ENCODE peak calls at places on chromosomes 11 and 22, in seven cellular contexts. One of them, this sample, is unnamed.

GRCh38 chr11:35014352-35014751 is 97.9 kb downstream of the PDHX start:
- DNase-seq in heart left ventricle: no peak
- DNase-seq in MM.1S: no peak
- DNase-seq in mucosa of descending colon: no peak
- DNase-seq in cardiac muscle cell: no peak
- DNase-seq in DND-41: no peak
- DNase-seq in esophagus squamous epithelium: no peak
- DNase-seq in this sample: peak

GRCh38 chr11:2399488-2400068 is 972 bp upstream of the TSSC4 start:
- DNase-seq in MM.1S: peak
- DNase-seq in cardiac muscle cell: no peak
- DNase-seq in esophagus squamous epithelium: no peak
- DNase-seq in heart left ventricle: no peak
- DNase-seq in mucosa of descending colon: no peak
- DNase-seq in DND-41: peak
- DNase-seq in this sample: peak

GRCh38 chr11:33329705-33330329 is 72.6 kb downstream of the HIPK3 start:
- DNase-seq in mucosa of descending colon: no peak
- DNase-seq in esophagus squamous epithelium: no peak
- DNase-seq in cardiac muscle cell: peak
- DNase-seq in MM.1S: peak
- DNase-seq in heart left ventricle: peak
- DNase-seq in DND-41: peak
- DNase-seq in this sample: peak

GRCh38 chr11:48037709-48038468 is 57.5 kb downstream of the PTPRJ start:
- DNase-seq in DND-41: no peak
- DNase-seq in MM.1S: no peak
- DNase-seq in cardiac muscle cell: no peak
- DNase-seq in mucosa of descending colon: no peak
- DNase-seq in esophagus squamous epithelium: no peak
- DNase-seq in heart left ventricle: no peak
- DNase-seq in this sample: peak

GRCh38 chr11:63491614-63492372 is 826 bp upstream of the PLAAT5 start:
- DNase-seq in DND-41: no peak
- DNase-seq in heart left ventricle: no peak
- DNase-seq in cardiac muscle cell: no peak
- DNase-seq in mucosa of descending colon: no peak
- DNase-seq in esophagus squamous epithelium: no peak
- DNase-seq in MM.1S: no peak
- DNase-seq in this sample: no peak

GRCh38 chr11:61413496-61413895 is 16.3 kb downstream of the CPSF7 start:
- DNase-seq in mucosa of descending colon: no peak
- DNase-seq in esophagus squamous epithelium: no peak
- DNase-seq in heart left ventricle: no peak
- DNase-seq in MM.1S: no peak
- DNase-seq in cardiac muscle cell: no peak
- DNase-seq in DND-41: no peak
- DNase-seq in this sample: no peak

GRCh38 chr22:22741843-22742242 is 97.4 kb downstream of the GGTLC2 start:
- DNase-seq in mucosa of descending colon: no peak
- DNase-seq in DND-41: no peak
- DNase-seq in cardiac muscle cell: no peak
- DNase-seq in esophagus squamous epithelium: no peak
- DNase-seq in heart left ventricle: no peak
- DNase-seq in MM.1S: no peak
- DNase-seq in this sample: no peak

GRCh38 chr11:7281083-7281482 is 29.4 kb downstream of the SYT9 start:
- DNase-seq in esophagus squamous epithelium: no peak
- DNase-seq in DND-41: no peak
- DNase-seq in cardiac muscle cell: no peak
- DNase-seq in mucosa of descending colon: no peak
- DNase-seq in heart left ventricle: no peak
- DNase-seq in MM.1S: no peak
- DNase-seq in this sample: no peak

GRCh38 chr22:47779474-47779873 is 1017.0 kb downstream of the TBC1D22A start:
- DNase-seq in DND-41: no peak
- DNase-seq in heart left ventricle: no peak
- DNase-seq in esophagus squamous epithelium: no peak
- DNase-seq in cardiac muscle cell: no peak
- DNase-seq in mucosa of descending colon: no peak
- DNase-seq in MM.1S: no peak
- DNase-seq in this sample: no peak

GRCh38 chr11:103624708-103625623 is 411.5 kb upstream of the DDI1 start:
- DNase-seq in mucosa of descending colon: no peak
- DNase-seq in cardiac muscle cell: no peak
- DNase-seq in heart left ventricle: no peak
- DNase-seq in esophagus squamous epithelium: no peak
- DNase-seq in DND-41: no peak
- DNase-seq in MM.1S: no peak
- DNase-seq in this sample: peak

GRCh38 chr11:77020751-77021150 is 13.4 kb upstream of the B3GNT6 start:
- DNase-seq in esophagus squamous epithelium: no peak
- DNase-seq in DND-41: no peak
- DNase-seq in heart left ventricle: no peak
- DNase-seq in MM.1S: no peak
- DNase-seq in mucosa of descending colon: no peak
- DNase-seq in cardiac muscle cell: no peak
- DNase-seq in this sample: no peak

GRCh38 chr11:62223095-62223494 is 14.6 kb downstream of the SCGB2A1 start:
- DNase-seq in mucosa of descending colon: no peak
- DNase-seq in DND-41: no peak
- DNase-seq in cardiac muscle cell: no peak
- DNase-seq in esophagus squamous epithelium: no peak
- DNase-seq in heart left ventricle: no peak
- DNase-seq in MM.1S: no peak
- DNase-seq in this sample: peak

DNA sequence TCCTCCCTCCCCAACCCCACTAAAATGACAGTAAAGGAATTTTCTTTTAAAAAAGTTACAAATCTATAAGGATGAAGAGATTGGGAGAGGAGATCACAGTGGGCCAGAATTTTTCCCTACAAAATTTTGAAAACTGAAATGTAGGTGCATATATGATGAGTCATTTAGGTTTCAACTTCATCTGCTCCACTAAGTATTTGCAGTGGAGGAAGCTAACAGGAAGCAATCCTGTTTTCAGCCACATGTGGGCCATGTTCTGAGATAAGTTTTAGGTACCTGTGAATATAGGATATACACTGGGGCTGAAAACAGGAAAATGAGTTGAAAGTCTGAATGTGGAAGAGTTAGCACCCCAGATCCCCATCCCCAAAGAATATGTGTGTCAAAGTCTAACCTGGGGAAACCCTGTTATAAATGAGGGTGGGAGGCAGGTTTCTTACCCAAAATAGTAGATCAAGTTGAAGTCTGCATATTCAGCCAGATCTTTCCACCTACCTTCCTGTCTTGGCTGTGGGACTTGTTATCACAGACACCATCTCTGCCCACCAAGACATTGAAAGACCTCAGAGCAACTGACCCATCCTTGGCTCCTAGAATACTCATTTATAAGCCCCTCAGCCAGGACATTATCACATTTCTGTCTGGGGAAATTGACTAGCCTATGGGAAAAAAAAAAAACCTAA is 87.3 kb downstream of the PACS1 start:
- DNase-seq in mucosa of descending colon: no peak
- DNase-seq in cardiac muscle cell: no peak
- DNase-seq in DND-41: no peak
- DNase-seq in esophagus squamous epithelium: no peak
- DNase-seq in heart left ventricle: no peak
- DNase-seq in MM.1S: peak
- DNase-seq in this sample: no peak
- TF ChIP-seq CTCF in mucosa of descending colon: no peak
- TF ChIP-seq CTCF in cardiac muscle cell: no peak
- TF ChIP-seq CTCF in DND-41: peak
- TF ChIP-seq CTCF in esophagus squamous epithelium: no peak
- TF ChIP-seq CTCF in heart left ventricle: no peak
- TF ChIP-seq CTCF in MM.1S: peak
- TF ChIP-seq CTCF in this sample: no peak

DNA sequence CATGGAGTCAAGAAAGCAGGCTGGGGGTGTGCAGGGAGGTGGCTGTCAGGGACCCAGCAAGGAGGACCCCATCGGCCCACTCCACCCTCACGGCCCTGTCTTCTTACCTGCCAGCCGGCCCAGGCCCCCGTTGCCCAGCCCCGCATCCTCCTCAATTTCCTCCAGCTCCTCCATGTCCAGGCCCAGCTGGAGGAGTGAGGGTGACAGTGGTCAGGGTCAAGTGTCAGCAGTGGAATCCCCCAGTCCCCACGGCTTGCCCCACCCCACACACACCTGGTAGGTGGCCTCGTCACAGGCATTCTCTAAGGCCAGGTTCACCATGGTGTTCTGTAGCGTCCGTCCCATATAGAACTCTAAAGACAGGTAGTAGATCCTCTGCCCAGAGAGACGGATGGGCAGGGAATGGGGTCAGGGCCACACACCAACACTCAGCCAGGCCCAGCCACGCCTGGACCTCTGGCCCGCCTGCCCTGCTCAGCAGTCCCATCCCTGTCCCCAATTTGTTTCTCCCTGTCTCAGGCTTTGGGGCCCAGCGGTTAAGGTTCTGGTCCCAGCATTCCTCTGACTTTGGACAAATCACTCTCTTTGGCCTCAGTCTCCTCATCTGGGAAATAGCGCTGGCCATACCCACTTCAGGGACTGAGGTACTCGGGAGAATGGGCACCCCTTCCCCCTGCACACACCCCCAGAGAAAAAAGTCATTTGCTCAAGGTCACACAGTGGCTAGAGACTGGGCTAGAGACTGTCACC is 1.3 kb downstream of the PYGM start:
- DNase-seq in mucosa of descending colon: no peak
- DNase-seq in MM.1S: no peak
- DNase-seq in heart left ventricle: no peak
- DNase-seq in cardiac muscle cell: no peak
- DNase-seq in DND-41: no peak
- DNase-seq in esophagus squamous epithelium: no peak
- DNase-seq in this sample: no peak
- H3K4me3 ChIP-seq in mucosa of descending colon: no peak
- H3K4me3 ChIP-seq in MM.1S: no peak
- H3K4me3 ChIP-seq in heart left ventricle: peak
- H3K4me3 ChIP-seq in cardiac muscle cell: peak
- H3K4me3 ChIP-seq in DND-41: no peak
- H3K4me3 ChIP-seq in esophagus squamous epithelium: no peak
- H3K4me3 ChIP-seq in this sample: no peak

DNA sequence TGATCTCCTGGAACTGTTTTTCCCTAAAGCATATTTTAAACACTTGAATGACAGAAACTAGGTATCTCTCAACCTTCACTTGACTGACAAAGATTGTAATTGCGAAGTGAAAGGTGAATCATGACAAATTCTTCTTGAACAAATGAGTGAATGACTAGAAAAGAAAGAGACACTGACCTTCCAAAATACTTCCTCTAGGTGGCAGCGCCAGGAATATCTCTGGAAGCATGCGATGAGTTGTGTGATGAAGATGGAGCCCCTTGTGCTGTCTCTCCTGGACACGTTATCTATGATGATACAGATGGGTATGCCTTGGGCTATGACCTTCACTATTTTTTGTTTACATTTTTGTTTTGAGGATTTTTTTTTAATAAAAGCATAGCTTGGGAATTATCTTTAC is 7.0 kb upstream of the CASP12 start:
- DNase-seq in cardiac muscle cell: no peak
- DNase-seq in MM.1S: no peak
- DNase-seq in DND-41: no peak
- DNase-seq in heart left ventricle: no peak
- DNase-seq in esophagus squamous epithelium: no peak
- DNase-seq in mucosa of descending colon: no peak
- DNase-seq in this sample: no peak
- TF ChIP-seq CTCF in cardiac muscle cell: peak
- TF ChIP-seq CTCF in MM.1S: peak
- TF ChIP-seq CTCF in DND-41: peak
- TF ChIP-seq CTCF in heart left ventricle: no peak
- TF ChIP-seq CTCF in esophagus squamous epithelium: no peak
- TF ChIP-seq CTCF in mucosa of descending colon: no peak
- TF ChIP-seq CTCF in this sample: peak

GRCh38 chr11:86955674-86956522 is 703 bp upstream of the FZD4 start:
- DNase-seq in mucosa of descending colon: peak
- DNase-seq in cardiac muscle cell: peak
- DNase-seq in MM.1S: peak
- DNase-seq in DND-41: no peak
- DNase-seq in heart left ventricle: peak
- DNase-seq in esophagus squamous epithelium: no peak
- DNase-seq in this sample: peak

GRCh38 chr11:86952221-86952875 is 2.8 kb downstream of the FZD4 start:
- DNase-seq in MM.1S: no peak
- DNase-seq in heart left ventricle: no peak
- DNase-seq in esophagus squamous epithelium: no peak
- DNase-seq in DND-41: no peak
- DNase-seq in cardiac muscle cell: no peak
- DNase-seq in mucosa of descending colon: no peak
- DNase-seq in this sample: no peak

GRCh38 chr11:86955111-86955673 is at the start of gene FZD4:
- DNase-seq in cardiac muscle cell: peak
- DNase-seq in heart left ventricle: peak
- DNase-seq in DND-41: no peak
- DNase-seq in esophagus squamous epithelium: no peak
- DNase-seq in MM.1S: peak
- DNase-seq in mucosa of descending colon: peak
- DNase-seq in this sample: peak

GRCh38 chr11:86952933-86953637 is 2.1 kb downstream of the FZD4 start:
- DNase-seq in heart left ventricle: no peak
- DNase-seq in MM.1S: no peak
- DNase-seq in cardiac muscle cell: no peak
- DNase-seq in esophagus squamous epithelium: no peak
- DNase-seq in DND-41: no peak
- DNase-seq in mucosa of descending colon: no peak
- DNase-seq in this sample: no peak

GRCh38 chr11:86954288-86955110 is 696 bp downstream of the FZD4 start:
- DNase-seq in esophagus squamous epithelium: no peak
- DNase-seq in MM.1S: no peak
- DNase-seq in DND-41: no peak
- DNase-seq in mucosa of descending colon: peak
- DNase-seq in cardiac muscle cell: peak
- DNase-seq in heart left ventricle: peak
- DNase-seq in this sample: no peak
- H3K4me3 ChIP-seq in esophagus squamous epithelium: peak
- H3K4me3 ChIP-seq in MM.1S: peak
- H3K4me3 ChIP-seq in DND-41: no peak
- H3K4me3 ChIP-seq in mucosa of descending colon: peak
- H3K4me3 ChIP-seq in cardiac muscle cell: peak
- H3K4me3 ChIP-seq in heart left ventricle: peak
- H3K4me3 ChIP-seq in this sample: peak

GRCh38 chr22:38056969-38057841 is at the start of gene PICK1:
- DNase-seq in MM.1S: peak
- DNase-seq in cardiac muscle cell: peak
- DNase-seq in heart left ventricle: peak
- DNase-seq in DND-41: no peak
- DNase-seq in mucosa of descending colon: peak
- DNase-seq in esophagus squamous epithelium: peak
- DNase-seq in this sample: peak
- TF ChIP-seq CTCF in MM.1S: no peak
- TF ChIP-seq CTCF in cardiac muscle cell: no peak
- TF ChIP-seq CTCF in heart left ventricle: no peak
- TF ChIP-seq CTCF in DND-41: no peak
- TF ChIP-seq CTCF in mucosa of descending colon: no peak
- TF ChIP-seq CTCF in esophagus squamous epithelium: no peak
- TF ChIP-seq CTCF in this sample: no peak

This sample was measured in astrocyte of the spinal cord.